ENCODE peak calls at places on chromosomes 5 and 9, in five cellular contexts. One of them, this sample, is unnamed.

GRCh38 chr9:114224247-114224610 is 68.9 kb downstream of the COL27A1 start:
- DNase-seq in fibroblast of lung: peak; percentile 43
- DNase-seq in H1: no peak
- DNase-seq in cardiac muscle cell: no peak
- DNase-seq in dorsolateral prefrontal cortex: no peak
- DNase-seq in this sample: peak; percentile 49

GRCh38 chr5:175847503-175847902 is 23.9 kb upstream of the CPLX2 start:
- DNase-seq in fibroblast of lung: peak; percentile 2
- DNase-seq in H1: no peak
- DNase-seq in cardiac muscle cell: peak; percentile 5
- DNase-seq in dorsolateral prefrontal cortex: no peak
- DNase-seq in this sample: no peak

GRCh38 chr5:59893436-59894227 is at the start of gene PDE4D:
- DNase-seq in fibroblast of lung: peak; percentile 55
- DNase-seq in H1: peak; percentile 85
- DNase-seq in cardiac muscle cell: peak; percentile 72
- DNase-seq in dorsolateral prefrontal cortex: peak; percentile 64
- DNase-seq in this sample: peak; percentile 47

GRCh38 chr5:176927562-176927961 is 28.4 kb upstream of the HK3 start:
- DNase-seq in fibroblast of lung: no peak
- DNase-seq in H1: no peak
- DNase-seq in cardiac muscle cell: no peak
- DNase-seq in dorsolateral prefrontal cortex: no peak
- DNase-seq in this sample: no peak

GRCh38 chr9:21465859-21466518 is 16.1 kb downstream of the IFNE start:
- DNase-seq in fibroblast of lung: peak; percentile 75
- DNase-seq in H1: no peak
- DNase-seq in cardiac muscle cell: peak; percentile 81
- DNase-seq in dorsolateral prefrontal cortex: no peak
- DNase-seq in this sample: peak; percentile 81

GRCh38 chr9:94949330-94949729 is 222.8 kb downstream of the AOPEP start:
- DNase-seq in fibroblast of lung: no peak
- DNase-seq in H1: no peak
- DNase-seq in cardiac muscle cell: no peak
- DNase-seq in dorsolateral prefrontal cortex: no peak
- DNase-seq in this sample: no peak

GRCh38 chr5:35811108-35811741 is 45.5 kb upstream of the IL7R start:
- DNase-seq in fibroblast of lung: no peak
- DNase-seq in H1: no peak
- DNase-seq in cardiac muscle cell: no peak
- DNase-seq in dorsolateral prefrontal cortex: no peak
- DNase-seq in this sample: no peak

GRCh38 chr5:24703934-24704333 is 59.2 kb upstream of the CDH10 start:
- DNase-seq in fibroblast of lung: no peak
- DNase-seq in H1: no peak
- DNase-seq in cardiac muscle cell: no peak
- DNase-seq in dorsolateral prefrontal cortex: no peak
- DNase-seq in this sample: no peak

GRCh38 chr9:4297795-4298254 is 2.0 kb downstream of the GLIS3 start:
- DNase-seq in fibroblast of lung: peak; percentile 81
- DNase-seq in H1: no peak
- DNase-seq in cardiac muscle cell: peak; percentile 94
- DNase-seq in dorsolateral prefrontal cortex: peak; percentile 51
- DNase-seq in this sample: peak; percentile 71

GRCh38 chr5:86523718-86524117 is 94.0 kb upstream of the COX7C start:
- DNase-seq in fibroblast of lung: no peak
- DNase-seq in H1: no peak
- DNase-seq in cardiac muscle cell: no peak
- DNase-seq in dorsolateral prefrontal cortex: no peak
- DNase-seq in this sample: no peak

GRCh38 chr5:126694403-126694802 is 82.5 kb upstream of the LMNB1 start:
- DNase-seq in fibroblast of lung: no peak
- DNase-seq in H1: no peak
- DNase-seq in cardiac muscle cell: no peak
- DNase-seq in dorsolateral prefrontal cortex: no peak
- DNase-seq in this sample: no peak

GRCh38 chr5:16980983-16981382 is 44.9 kb upstream of the MYO10 start:
- DNase-seq in fibroblast of lung: no peak
- DNase-seq in H1: no peak
- DNase-seq in cardiac muscle cell: no peak
- DNase-seq in dorsolateral prefrontal cortex: no peak
- DNase-seq in this sample: no peak

GRCh38 chr9:95273369-95274051 is 44.0 kb downstream of the FANCC start:
- DNase-seq in fibroblast of lung: no peak
- DNase-seq in H1: no peak
- DNase-seq in cardiac muscle cell: no peak
- DNase-seq in dorsolateral prefrontal cortex: no peak
- DNase-seq in this sample: no peak

GRCh38 chr5:18113724-18114123 is 479.5 kb downstream of the TAF11L14 start:
- DNase-seq in fibroblast of lung: peak; percentile 19
- DNase-seq in H1: no peak
- DNase-seq in cardiac muscle cell: peak; percentile 0
- DNase-seq in dorsolateral prefrontal cortex: no peak
- DNase-seq in this sample: peak; percentile 1
- TF ChIP-seq CTCF in fibroblast of lung: no peak
- TF ChIP-seq CTCF in H1: no peak
- TF ChIP-seq CTCF in cardiac muscle cell: no peak
- TF ChIP-seq CTCF in dorsolateral prefrontal cortex: peak; percentile 42
- TF ChIP-seq CTCF in this sample: no peak

GRCh38 chr9:109967651-109968331 is 187.8 kb downstream of the PALM2AKAP2 start:
- DNase-seq in fibroblast of lung: no peak
- DNase-seq in H1: no peak
- DNase-seq in cardiac muscle cell: no peak
- DNase-seq in dorsolateral prefrontal cortex: no peak
- DNase-seq in this sample: no peak
- H3K4me3 ChIP-seq in fibroblast of lung: no peak overlapping the region
- H3K4me3 ChIP-seq in H1: no peak overlapping the region
- H3K4me3 ChIP-seq in cardiac muscle cell: no peak overlapping the region
- H3K4me3 ChIP-seq in dorsolateral prefrontal cortex: no peak overlapping the region
- H3K4me3 ChIP-seq in this sample: no peak overlapping the region

GRCh38 chr9:76459691-76460635 is 981 bp downstream of the GCNT1 start:
- DNase-seq in fibroblast of lung: peak; percentile 66
- DNase-seq in H1: peak; percentile 65
- DNase-seq in cardiac muscle cell: peak; percentile 67
- DNase-seq in dorsolateral prefrontal cortex: peak; percentile 45
- DNase-seq in this sample: peak; percentile 69
- TF ChIP-seq CTCF in fibroblast of lung: peak; percentile 22
- TF ChIP-seq CTCF in H1: peak; percentile 22
- TF ChIP-seq CTCF in cardiac muscle cell: peak; percentile 45
- TF ChIP-seq CTCF in dorsolateral prefrontal cortex: no peak
- TF ChIP-seq CTCF in this sample: peak; percentile 50

DNA sequence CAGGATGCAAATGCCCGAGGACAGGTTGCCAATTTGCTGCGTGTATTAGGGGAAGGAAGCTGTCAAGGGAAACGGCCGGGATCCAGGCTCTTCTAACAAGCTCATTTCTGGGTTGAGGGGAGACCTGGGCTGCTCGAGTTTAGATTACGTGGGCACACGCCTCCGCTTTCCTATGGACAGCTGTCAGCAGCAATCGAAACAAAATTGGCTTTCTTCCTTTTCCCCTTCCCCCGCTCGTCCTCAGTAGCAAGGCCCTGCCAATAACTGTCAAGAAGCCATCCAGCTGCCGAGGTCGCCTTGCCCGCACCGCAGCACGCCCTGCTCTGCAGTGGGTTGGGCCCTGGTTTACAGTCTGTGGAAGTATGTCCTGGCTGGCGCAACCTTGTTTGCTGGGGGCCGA is 73.1 kb upstream of the PITX1 start:
- DNase-seq in fibroblast of lung: no peak
- DNase-seq in H1: no peak
- DNase-seq in cardiac muscle cell: no peak
- DNase-seq in dorsolateral prefrontal cortex: peak; percentile 30
- DNase-seq in this sample: no peak
- H3K4me3 ChIP-seq in fibroblast of lung: no peak overlapping the region
- H3K4me3 ChIP-seq in H1: no peak overlapping the region
- H3K4me3 ChIP-seq in cardiac muscle cell: no peak overlapping the region
- H3K4me3 ChIP-seq in dorsolateral prefrontal cortex: no peak overlapping the region
- H3K4me3 ChIP-seq in this sample: no peak overlapping the region

GRCh38 chr5:179263391-179264052 is 81.7 kb downstream of the ADAMTS2 start:
- DNase-seq in fibroblast of lung: no peak
- DNase-seq in H1: peak; percentile 36
- DNase-seq in cardiac muscle cell: no peak
- DNase-seq in dorsolateral prefrontal cortex: peak; percentile 30
- DNase-seq in this sample: no peak

GRCh38 chr5:179260324-179261070 is 84.8 kb downstream of the ADAMTS2 start:
- DNase-seq in fibroblast of lung: no peak
- DNase-seq in H1: peak; percentile 31
- DNase-seq in cardiac muscle cell: no peak
- DNase-seq in dorsolateral prefrontal cortex: no peak
- DNase-seq in this sample: no peak

GRCh38 chr5:179262126-179262920 is 82.9 kb downstream of the ADAMTS2 start:
- DNase-seq in fibroblast of lung: no peak
- DNase-seq in H1: peak; percentile 34
- DNase-seq in cardiac muscle cell: no peak
- DNase-seq in dorsolateral prefrontal cortex: peak; percentile 31
- DNase-seq in this sample: no peak

GRCh38 chr5:179259731-179260323 is 85.4 kb downstream of the ADAMTS2 start:
- DNase-seq in fibroblast of lung: no peak
- DNase-seq in H1: peak; percentile 39
- DNase-seq in cardiac muscle cell: no peak
- DNase-seq in dorsolateral prefrontal cortex: peak; percentile 37
- DNase-seq in this sample: no peak

GRCh38 chr5:179261301-179262125 is 83.7 kb downstream of the ADAMTS2 start:
- DNase-seq in fibroblast of lung: peak; percentile 59
- DNase-seq in H1: peak; percentile 81
- DNase-seq in cardiac muscle cell: peak; percentile 49
- DNase-seq in dorsolateral prefrontal cortex: peak; percentile 55
- DNase-seq in this sample: no peak
- TF ChIP-seq CTCF in fibroblast of lung: peak; percentile 5
- TF ChIP-seq CTCF in H1: peak; percentile 100
- TF ChIP-seq CTCF in cardiac muscle cell: peak; percentile 32
- TF ChIP-seq CTCF in dorsolateral prefrontal cortex: peak; percentile 51
- TF ChIP-seq CTCF in this sample: peak; percentile 28

DNA sequence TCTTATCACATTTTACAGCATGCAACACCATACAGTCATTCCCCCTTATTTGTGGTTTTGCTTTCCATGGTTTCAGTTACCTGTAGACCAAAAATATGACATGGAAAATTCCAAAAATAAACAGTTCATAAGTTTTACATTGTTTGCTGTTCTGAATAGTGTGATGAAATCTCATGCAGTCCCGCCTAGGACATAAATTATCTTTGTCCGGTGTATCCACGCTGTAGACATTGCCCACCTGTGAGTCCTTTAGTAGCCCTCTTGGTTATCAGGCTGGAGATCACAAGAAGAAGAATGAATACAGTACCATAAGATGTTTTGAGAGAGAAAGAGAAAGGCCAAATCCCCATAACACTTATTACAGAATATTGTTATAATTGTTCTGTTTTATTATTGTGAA is 68.1 kb downstream of the SLC46A2 start:
- DNase-seq in fibroblast of lung: no peak
- DNase-seq in H1: no peak
- DNase-seq in cardiac muscle cell: no peak
- DNase-seq in dorsolateral prefrontal cortex: no peak
- DNase-seq in this sample: no peak
- H3K4me3 ChIP-seq in fibroblast of lung: no peak overlapping the region
- H3K4me3 ChIP-seq in H1: no peak overlapping the region
- H3K4me3 ChIP-seq in cardiac muscle cell: no peak overlapping the region
- H3K4me3 ChIP-seq in dorsolateral prefrontal cortex: no peak overlapping the region
- H3K4me3 ChIP-seq in this sample: no peak overlapping the region

GRCh38 chr5:108924457-108924961 is 176.8 kb downstream of the FER start:
- DNase-seq in fibroblast of lung: no peak
- DNase-seq in H1: no peak
- DNase-seq in cardiac muscle cell: no peak
- DNase-seq in dorsolateral prefrontal cortex: no peak
- DNase-seq in this sample: no peak
- TF ChIP-seq CTCF in fibroblast of lung: no peak
- TF ChIP-seq CTCF in H1: no peak
- TF ChIP-seq CTCF in cardiac muscle cell: peak; percentile 16
- TF ChIP-seq CTCF in dorsolateral prefrontal cortex: no peak
- TF ChIP-seq CTCF in this sample: no peak

GRCh38 chr5:109936091-109936490 is 246.4 kb downstream of the MAN2A1 start:
- DNase-seq in fibroblast of lung: no peak
- DNase-seq in H1: no peak
- DNase-seq in cardiac muscle cell: no peak
- DNase-seq in dorsolateral prefrontal cortex: no peak
- DNase-seq in this sample: no peak

GRCh38 chr5:109938453-109938852 is 248.7 kb downstream of the MAN2A1 start:
- DNase-seq in fibroblast of lung: no peak
- DNase-seq in H1: no peak
- DNase-seq in cardiac muscle cell: no peak
- DNase-seq in dorsolateral prefrontal cortex: no peak
- DNase-seq in this sample: no peak

GRCh38 chr5:109939109-109939682 is 249.5 kb downstream of the MAN2A1 start:
- DNase-seq in fibroblast of lung: peak; percentile 42
- DNase-seq in H1: no peak
- DNase-seq in cardiac muscle cell: peak; percentile 80
- DNase-seq in dorsolateral prefrontal cortex: no peak
- DNase-seq in this sample: peak; percentile 20

GRCh38 chr5:109937951-109938350 is 248.2 kb downstream of the MAN2A1 start:
- DNase-seq in fibroblast of lung: no peak
- DNase-seq in H1: no peak
- DNase-seq in cardiac muscle cell: no peak
- DNase-seq in dorsolateral prefrontal cortex: no peak
- DNase-seq in this sample: no peak

DNA sequence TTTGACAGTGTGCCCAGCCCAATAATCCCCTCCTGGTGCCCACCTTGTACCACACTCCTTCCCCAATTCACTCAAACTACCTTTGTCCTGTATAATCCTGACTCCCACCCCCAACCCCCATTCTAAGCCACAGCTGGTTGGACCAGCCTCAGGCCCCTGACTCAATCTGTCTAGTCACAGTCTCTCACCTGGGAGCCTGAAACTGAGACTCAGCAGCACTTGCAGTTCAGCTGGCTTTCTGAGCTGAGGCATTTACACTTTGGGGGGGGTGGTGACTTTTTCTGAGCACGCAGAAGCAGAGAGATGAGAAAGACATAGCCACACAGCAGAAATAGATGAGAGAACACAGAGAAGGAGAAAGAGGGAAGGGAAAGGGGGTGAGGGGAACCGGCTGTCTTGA is 247.3 kb downstream of the MAN2A1 start:
- DNase-seq in fibroblast of lung: no peak
- DNase-seq in H1: no peak
- DNase-seq in cardiac muscle cell: no peak
- DNase-seq in dorsolateral prefrontal cortex: no peak
- DNase-seq in this sample: no peak
- H3K4me3 ChIP-seq in fibroblast of lung: no peak overlapping the region
- H3K4me3 ChIP-seq in H1: no peak overlapping the region
- H3K4me3 ChIP-seq in cardiac muscle cell: no peak overlapping the region
- H3K4me3 ChIP-seq in dorsolateral prefrontal cortex: no peak overlapping the region
- H3K4me3 ChIP-seq in this sample: no peak overlapping the region

GRCh38 chr5:171692936-171693335 is 92.7 kb upstream of the SMIM23 start:
- DNase-seq in fibroblast of lung: no peak
- DNase-seq in H1: no peak
- DNase-seq in cardiac muscle cell: no peak
- DNase-seq in dorsolateral prefrontal cortex: no peak
- DNase-seq in this sample: no peak

GRCh38 chr5:171693397-171693796 is 92.2 kb upstream of the SMIM23 start:
- DNase-seq in fibroblast of lung: no peak
- DNase-seq in H1: no peak
- DNase-seq in cardiac muscle cell: no peak
- DNase-seq in dorsolateral prefrontal cortex: no peak
- DNase-seq in this sample: no peak

GRCh38 chr5:171692106-171692505 is 93.5 kb upstream of the SMIM23 start:
- DNase-seq in fibroblast of lung: no peak
- DNase-seq in H1: no peak
- DNase-seq in cardiac muscle cell: no peak
- DNase-seq in dorsolateral prefrontal cortex: no peak
- DNase-seq in this sample: no peak

GRCh38 chr5:171688696-171689495 is 96.7 kb upstream of the SMIM23 start:
- DNase-seq in fibroblast of lung: no peak
- DNase-seq in H1: no peak
- DNase-seq in cardiac muscle cell: peak; percentile 13
- DNase-seq in dorsolateral prefrontal cortex: no peak
- DNase-seq in this sample: no peak

GRCh38 chr5:171689853-171690417 is 95.7 kb upstream of the SMIM23 start:
- DNase-seq in fibroblast of lung: no peak
- DNase-seq in H1: no peak
- DNase-seq in cardiac muscle cell: no peak
- DNase-seq in dorsolateral prefrontal cortex: no peak
- DNase-seq in this sample: no peak
- TF ChIP-seq CTCF in fibroblast of lung: no peak
- TF ChIP-seq CTCF in H1: no peak
- TF ChIP-seq CTCF in cardiac muscle cell: no peak
- TF ChIP-seq CTCF in dorsolateral prefrontal cortex: no peak
- TF ChIP-seq CTCF in this sample: no peak